ENCODE peak calls at places on chromosomes 5 and 9, in ten cellular contexts. D, G, V, U, O, K, B, X, T and P are unnamed samples.

GRCh38 chr9:18240213-18240612 is 233.7 kb upstream of the ADAMTSL1 start:
- DNase-seq in D (no peak), G (no peak), V (no peak), U (no peak), O (no peak), K (no peak), B (no peak), X (no peak), T (no peak), P (no peak)

GRCh38 chr5:42632501-42632900 is 124.1 kb upstream of the CCDC152 start:
- DNase-seq in D (no peak), G (no peak), V (no peak), U (no peak), O (no peak), K (no peak), B (no peak), X (no peak), T (no peak), P (no peak)

GRCh38 chr9:4559238-4560182 is 69.2 kb downstream of the SLC1A1 start:
- DNase-seq in D (no peak), G (no peak), V (no peak), U (no peak), O (no peak), K (no peak), B (no peak), X (no peak), T (no peak), P (no peak)

GRCh38 chr9:70387663-70388062 is 26.8 kb downstream of the KLF9 start:
- DNase-seq in D (no peak), G (no peak), V (no peak), U (no peak), O (no peak), K (no peak), B (no peak), X (no peak), T (no peak), P (no peak)

GRCh38 chr9:133301253-133302230 is 26.5 kb upstream of the ABO start:
- DNase-seq in D (no peak), G (peak; percentile 23), V (no peak), U (no peak), O (no peak), K (no peak), B (no peak), X (no peak), T (no peak), P (no peak)

GRCh38 chr9:131423171-131423581 is 29.3 kb downstream of the PRRC2B start:
- DNase-seq in D (no peak), G (peak; percentile 72), V (peak; percentile 58), U (no peak), O (peak; percentile 70), K (no peak), B (peak; percentile 94), X (peak; percentile 77), T (peak; percentile 60), P (peak; percentile 58)

GRCh38 chr9:72951520-72952393 is 1.1 kb downstream of the ALDH1A1 start:
- DNase-seq in D (no peak), G (no peak), V (peak; percentile 33), U (no peak), O (no peak), K (no peak), B (no peak), X (no peak), T (no peak), P (no peak)

GRCh38 chr5:151568036-151568435 is 23.1 kb downstream of the FAT2 start:
- DNase-seq in D (no peak), G (peak; percentile 36), V (no peak), U (no peak), O (no peak), K (no peak), B (no peak), X (no peak), T (no peak), P (no peak)

GRCh38 chr5:114544561-114544960 is 182.7 kb downstream of the KCNN2 start:
- DNase-seq in D (no peak), G (no peak), V (no peak), U (no peak), O (peak; percentile 33), K (no peak), B (no peak), X (no peak), T (no peak), P (no peak)

GRCh38 chr5:109655841-109656240 is 33.9 kb upstream of the MAN2A1 start:
- DNase-seq in D (no peak), G (no peak), V (no peak), U (no peak), O (no peak), K (no peak), B (peak; percentile 4), X (peak; percentile 27), T (no peak), P (no peak)

DNA sequence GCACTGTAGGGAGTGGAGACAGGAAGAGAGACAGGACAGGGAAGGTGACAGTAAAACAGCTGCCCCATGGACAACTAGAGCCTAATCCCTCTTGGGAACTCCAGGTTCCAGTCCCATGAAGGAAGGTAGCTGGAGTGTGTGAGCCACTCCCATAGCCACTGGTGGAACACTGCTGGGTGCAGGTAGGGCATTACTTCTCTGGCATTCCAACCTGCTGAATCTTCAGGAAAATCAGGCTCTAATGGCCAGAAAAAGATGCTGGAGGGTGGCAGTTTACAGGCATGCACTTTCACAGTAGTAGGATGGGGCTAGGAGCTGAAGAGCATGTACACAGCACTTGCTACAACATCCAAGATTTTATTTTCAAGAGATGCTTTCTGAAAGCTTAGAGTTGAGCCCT is 259.4 kb downstream of the AUH start:
- DNase-seq in D (no peak), G (no peak), V (no peak), U (no peak), O (no peak), K (no peak), B (no peak), X (no peak), T (no peak), P (no peak)
- TF ChIP-seq CTCF in D (no peak), G (no peak), V (no peak), U (no peak), O (no peak), K (no peak), B (no peak), X (no peak), T (no peak), P (no peak)

GRCh38 chr5:90472783-90473182 is 1.8 kb downstream of the MBLAC2 start:
- DNase-seq in D (no peak), G (no peak), V (no peak), U (no peak), O (no peak), K (no peak), B (no peak), X (no peak), T (no peak), P (no peak)
- H3K4me3 ChIP-seq in D (peak overlapping the region; percentile 79), G (peak overlapping the region; percentile 87), V (peak overlapping the region; percentile 63), U (peak overlapping the region; percentile 94), O (peak overlapping the region; percentile 88), K (peak overlapping the region; percentile 57), B (peak overlapping the region; percentile 72), X (peak overlapping the region; percentile 94), T (peak overlapping the region; percentile 60), P (peak overlapping the region; percentile 96)

DNA sequence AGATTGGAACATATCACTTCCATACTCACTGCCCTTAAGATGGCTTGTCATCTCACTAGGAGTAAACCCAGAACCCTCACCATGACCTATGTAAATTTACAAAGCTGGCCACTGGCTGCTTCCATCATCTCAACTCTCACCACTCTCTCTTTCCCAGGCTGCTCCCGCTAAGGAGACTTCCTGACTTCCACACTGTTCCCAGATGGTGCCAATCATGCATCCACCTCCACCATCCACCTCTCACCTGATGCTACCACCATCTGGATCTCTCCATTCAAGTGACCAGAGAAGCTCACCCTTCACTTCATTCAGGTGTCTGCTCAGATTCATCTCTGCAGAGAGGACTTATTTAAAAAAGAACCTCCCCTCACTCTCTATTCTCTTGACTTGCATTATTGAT is 91.3 kb downstream of the HTR4 start:
- DNase-seq in D (no peak), G (no peak), V (no peak), U (no peak), O (no peak), K (no peak), B (no peak), X (no peak), T (no peak), P (no peak)
- H3K27me3 ChIP-seq in D (peaks cover 6% of the 10 kb centered on the region), G (no peaks in the 10 kb centered on the region), V (no peaks in the 10 kb centered on the region), U (no peaks in the 10 kb centered on the region), O (no peaks in the 10 kb centered on the region), K (no peaks in the 10 kb centered on the region), B (no peaks in the 10 kb centered on the region), X (peaks cover 93% of the 10 kb centered on the region), T (no peaks in the 10 kb centered on the region), P (no peaks in the 10 kb centered on the region)

GRCh38 chr5:128082551-128083032 is 974 bp upstream of the SLC12A2 start:
- DNase-seq in D (no peak), G (no peak), V (no peak), U (peak; percentile 12), O (no peak), K (no peak), B (no peak), X (no peak), T (no peak), P (no peak)

GRCh38 chr5:128083033-128083810 is at the start of gene SLC12A2:
- DNase-seq in D (peak; percentile 96), G (peak; percentile 96), V (peak; percentile 92), U (peak; percentile 85), O (peak; percentile 92), K (peak; percentile 95), B (peak; percentile 93), X (peak; percentile 92), T (peak; percentile 81), P (peak; percentile 96)

GRCh38 chr5:128085413-128085812 is 1.8 kb downstream of the SLC12A2 start:
- DNase-seq in D (no peak), G (no peak), V (no peak), U (no peak), O (no peak), K (no peak), B (no peak), X (peak; percentile 30), T (no peak), P (no peak)

GRCh38 chr5:128084228-128085167 is 932 bp downstream of the SLC12A2 start:
- DNase-seq in D (peak; percentile 75), G (peak; percentile 71), V (peak; percentile 47), U (no peak), O (peak; percentile 76), K (peak; percentile 47), B (peak; percentile 52), X (peak; percentile 44), T (peak; percentile 54), P (peak; percentile 64)

DNA sequence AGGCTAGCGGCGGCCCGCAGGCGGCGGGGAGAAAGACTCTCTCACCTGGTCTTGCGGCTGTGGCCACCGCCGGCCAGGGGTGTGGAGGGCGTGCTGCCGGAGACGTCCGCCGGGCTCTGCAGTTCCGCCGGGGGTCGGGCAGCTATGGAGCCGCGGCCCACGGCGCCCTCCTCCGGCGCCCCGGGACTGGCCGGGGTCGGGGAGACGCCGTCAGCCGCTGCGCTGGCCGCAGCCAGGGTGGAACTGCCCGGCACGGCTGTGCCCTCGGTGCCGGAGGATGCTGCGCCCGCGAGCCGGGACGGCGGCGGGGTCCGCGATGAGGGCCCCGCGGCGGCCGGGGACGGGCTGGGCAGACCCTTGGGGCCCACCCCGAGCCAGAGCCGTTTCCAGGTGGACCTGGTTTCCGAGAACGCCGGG is 253 bp downstream of the SLC12A2 start:
- DNase-seq in D (no peak), G (no peak), V (no peak), U (no peak), O (no peak), K (no peak), B (no peak), X (no peak), T (peak; percentile 61), P (no peak)
- TF ChIP-seq CTCF in D (peak; percentile 37), G (peak; percentile 20), V (no peak), U (peak; percentile 31), O (no peak), K (peak; percentile 32), B (no peak), X (peak; percentile 40), T (no peak), P (peak; percentile 44)